ENCODE peak calls at places on chromosomes 4 and X, in seven cellular contexts. D is left cardiac atrium; V is activated CD8-positive, alpha-beta memory T cell treated with anti-CD3 and anti-CD28 coated beads for 48 hours; P is stimulated activated naive CD4-positive, alpha-beta T cell; R is stimulated activated CD4-positive, alpha-beta T cell treated with anti-CD3 and anti-CD28 coated beads, Interleukin-1b, Interleukin-23, amount 100 ng/mL, for 48 hours; K is mucosa of gallbladder; H is stimulated activated CD8-positive, alpha-beta memory T cell treated with anti-CD3 and anti-CD28 coated beads, Interleukin-15, amount 100 ng/mL, for 24 hours. U is an unnamed sample.

GRCh38 chr4:168868044-168868855 is 141.8 kb downstream of the CBR4 start:
- DNase-seq in D (no peak), R (no peak), P (no peak), H (no peak), V (no peak), K (no peak), U (no peak)

GRCh38 chrX:39603291-39603690 is 494.5 kb downstream of the BCOR start:
- DNase-seq in V (no peak), H (no peak), K (no peak), R (no peak), P (no peak), D (no peak), U (no peak)

GRCh38 chr4:73978886-73979285 is 2.9 kb downstream of the PF4 start:
- DNase-seq in H (no peak), R (no peak), K (no peak), V (no peak), D (no peak), P (no peak), U (no peak)

GRCh38 chr4:71195932-71196331 is 142.9 kb upstream of the SLC4A4 start:
- DNase-seq in V (no peak), H (no peak), K (no peak), P (no peak), R (no peak), D (no peak), U (no peak)

GRCh38 chrX:9416562-9417319 is 48.1 kb upstream of the TBL1X start:
- DNase-seq in K (no peak), D (no peak), R (no peak), H (no peak), V (no peak), P (no peak), U (no peak)

GRCh38 chr4:10457255-10457801 is at the start of gene ZNF518B:
- DNase-seq in P (peak; percentile 65), R (peak; percentile 69), V (peak; percentile 68), K (peak; percentile 65), H (peak; percentile 70), D (peak; percentile 76), U (peak; percentile 82)

GRCh38 chrX:64313624-64314023 is 81.6 kb downstream of the MTMR8 start:
- DNase-seq in H (no peak), V (no peak), K (no peak), R (no peak), D (no peak), P (no peak), U (no peak)

GRCh38 chrX:123610915-123611314 is 121.9 kb downstream of the THOC2 start:
- DNase-seq in P (no peak), V (no peak), K (no peak), R (no peak), H (no peak), D (no peak), U (no peak)

GRCh38 chr4:123398151-123398802 is 1.7 kb downstream of the SPRY1 start:
- DNase-seq in K (peak; percentile 76), H (peak; percentile 27), D (peak; percentile 59), R (peak; percentile 64), P (peak; percentile 37), V (peak; percentile 49), U (peak; percentile 77)

GRCh38 chr4:108681321-108681809 is 31.0 kb downstream of the OSTC start:
- DNase-seq in D (no peak), K (no peak), P (no peak), H (no peak), V (no peak), R (no peak), U (no peak)

GRCh38 chr4:6493668-6494304 is 21.4 kb upstream of the PPP2R2C start:
- DNase-seq in D (no peak), P (no peak), V (no peak), R (no peak), H (no peak), K (peak; percentile 20), U (no peak)

GRCh38 chr4:102780476-102781144 is 19.8 kb upstream of the MANBA start:
- DNase-seq in V (no peak), D (no peak), K (peak; percentile 34), H (no peak), R (no peak), P (no peak), U (no peak)

GRCh38 chrX:46812445-46812844 is 24.4 kb upstream of the RP2 start:
- DNase-seq in R (no peak), K (no peak), D (no peak), P (no peak), H (no peak), V (no peak), U (no peak)

GRCh38 chr4:182855312-182855711 is 61.9 kb downstream of the DCTD start:
- DNase-seq in P (no peak), D (no peak), K (no peak), V (no peak), R (no peak), H (no peak), U (no peak)